ENCODE peak calls at places on chromosome 14, in four cellular contexts. One of them, this sample, is unnamed. For H3K4me1, the result is how much of the 10 kb centered on the place peaks cover.

GRCh38 chr14:67837011-67837624 is 17.5 kb downstream of the RAD51B start:
- DNase-seq in SK-N-SH: peak
- DNase-seq in HepG2: peak
- DNase-seq in K562: peak
- DNase-seq in this sample: peak

GRCh38 chr14:32011225-32011624 is 65.9 kb upstream of the ARHGAP5 start:
- DNase-seq in K562: no peak
- DNase-seq in HepG2: no peak
- DNase-seq in SK-N-SH: no peak
- DNase-seq in this sample: no peak

GRCh38 chr14:37384870-37385596 is 187.3 kb downstream of the MIPOL1 start:
- DNase-seq in SK-N-SH: no peak
- DNase-seq in K562: peak
- DNase-seq in HepG2: peak
- DNase-seq in this sample: no peak

GRCh38 chr14:65501328-65501727 is 88.8 kb downstream of the FUT8 start:
- DNase-seq in K562: no peak
- DNase-seq in HepG2: no peak
- DNase-seq in SK-N-SH: no peak
- DNase-seq in this sample: no peak

GRCh38 chr14:67311868-67312267 is 47.7 kb downstream of the ATP6V1D start:
- DNase-seq in SK-N-SH: no peak
- DNase-seq in K562: no peak
- DNase-seq in HepG2: peak
- DNase-seq in this sample: no peak

GRCh38 chr14:91164676-91165075 is 50.8 kb downstream of the DGLUCY start:
- DNase-seq in SK-N-SH: no peak
- DNase-seq in HepG2: no peak
- DNase-seq in K562: no peak
- DNase-seq in this sample: no peak

GRCh38 chr14:93926209-93926872 is 803 bp upstream of the FAM181A start:
- DNase-seq in SK-N-SH: no peak
- DNase-seq in K562: no peak
- DNase-seq in HepG2: peak
- DNase-seq in this sample: no peak

GRCh38 chr14:32524609-32525391 is 195.7 kb downstream of the AKAP6 start:
- DNase-seq in K562: no peak
- DNase-seq in SK-N-SH: no peak
- DNase-seq in HepG2: no peak
- DNase-seq in this sample: no peak

GRCh38 chr14:59254911-59255545 is 66.6 kb downstream of the DAAM1 start:
- DNase-seq in K562: no peak
- DNase-seq in SK-N-SH: peak
- DNase-seq in HepG2: no peak
- DNase-seq in this sample: no peak
- H3K4me1 ChIP-seq in K562: under half
- H3K4me1 ChIP-seq in SK-N-SH: under half
- H3K4me1 ChIP-seq in HepG2: under half
- H3K4me1 ChIP-seq in this sample: under half

GRCh38 chr14:51224551-51224950 is 15.5 kb upstream of the TMX1 start:
- DNase-seq in HepG2: no peak
- DNase-seq in SK-N-SH: no peak
- DNase-seq in K562: no peak
- DNase-seq in this sample: no peak

GRCh38 chr14:51216602-51217001 is 23.4 kb upstream of the TMX1 start:
- DNase-seq in HepG2: no peak
- DNase-seq in SK-N-SH: no peak
- DNase-seq in K562: no peak
- DNase-seq in this sample: no peak

GRCh38 chr14:51225751-51226150 is 14.3 kb upstream of the TMX1 start:
- DNase-seq in SK-N-SH: no peak
- DNase-seq in HepG2: no peak
- DNase-seq in K562: no peak
- DNase-seq in this sample: no peak

DNA sequence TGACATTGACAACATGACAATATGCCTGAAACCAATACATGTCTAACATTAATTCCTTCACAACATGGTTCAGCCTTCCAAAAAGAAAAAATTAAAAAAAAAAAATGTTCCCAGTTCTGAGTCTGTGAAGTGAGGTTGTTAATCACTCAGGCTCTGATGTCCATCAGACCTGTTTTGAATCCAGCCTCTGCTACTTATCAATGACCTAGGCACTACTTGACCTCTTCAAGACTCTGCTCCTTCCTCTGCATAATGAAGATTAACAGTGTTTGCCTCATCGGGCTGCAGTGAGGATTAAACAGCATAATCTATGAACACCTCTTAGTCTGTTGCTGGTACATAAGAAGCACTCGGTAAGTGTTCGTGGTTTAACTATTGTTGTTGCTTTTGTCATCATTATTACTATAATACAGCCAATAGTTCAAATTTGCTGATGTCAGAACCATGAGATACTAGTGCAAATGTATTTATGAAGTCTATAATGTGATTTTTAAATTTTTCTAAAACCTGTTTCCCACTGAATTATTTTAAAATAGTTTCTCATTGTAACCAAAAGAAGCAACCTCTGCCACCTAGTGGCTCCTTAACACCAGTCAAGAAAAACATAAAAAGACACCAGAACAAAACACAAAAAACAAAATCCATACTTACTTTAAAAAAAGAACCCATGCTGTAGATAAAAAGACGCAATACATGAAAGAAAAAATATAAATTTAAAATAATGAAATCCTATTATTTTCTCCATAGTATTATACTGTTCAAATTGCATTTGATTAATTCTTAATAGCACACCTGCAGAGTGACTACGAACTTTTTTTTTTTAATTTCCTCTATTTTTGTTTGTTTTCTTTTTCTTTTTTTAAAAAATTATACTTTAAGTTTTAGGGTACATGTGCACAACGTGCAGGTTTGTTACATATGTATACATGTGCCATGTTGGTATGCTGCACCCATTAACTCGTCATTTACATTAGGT is 20.3 kb upstream of the TMX1 start:
- DNase-seq in K562: peak
- DNase-seq in SK-N-SH: no peak
- DNase-seq in HepG2: peak
- DNase-seq in this sample: no peak
- TF ChIP-seq ELF1 in K562: no peak
- TF ChIP-seq ELF1 in SK-N-SH: no peak
- TF ChIP-seq ELF1 in HepG2: no peak
- TF ChIP-seq ELF1 in this sample: no peak

GRCh38 chr14:71442503-71442902 is 489.7 kb upstream of the RGS6 start:
- DNase-seq in SK-N-SH: no peak
- DNase-seq in K562: no peak
- DNase-seq in HepG2: no peak
- DNase-seq in this sample: no peak
- H3K4me1 ChIP-seq in SK-N-SH: under half
- H3K4me1 ChIP-seq in K562: under half
- H3K4me1 ChIP-seq in HepG2: under half
- H3K4me1 ChIP-seq in this sample: under half

DNA sequence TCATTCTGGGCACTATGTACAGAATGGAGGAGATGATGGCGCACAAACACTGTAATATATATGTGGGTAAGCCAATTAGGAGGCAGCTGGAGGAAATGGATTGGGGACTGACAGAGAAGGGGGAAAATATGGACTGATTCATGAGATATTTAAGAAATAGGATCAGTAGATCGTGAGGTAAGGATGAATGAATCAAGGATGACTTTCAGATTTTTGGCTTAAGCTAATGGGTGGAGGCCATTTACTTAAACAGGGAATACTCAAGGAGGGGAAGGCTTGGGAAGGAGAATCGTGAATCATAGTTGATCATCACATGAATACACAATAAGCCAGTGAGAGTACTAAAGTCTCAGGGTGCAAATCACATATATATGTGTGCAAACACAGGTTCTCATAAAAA is 11.2 kb upstream of the GNPNAT1 start:
- DNase-seq in HepG2: no peak
- DNase-seq in K562: no peak
- DNase-seq in SK-N-SH: no peak
- DNase-seq in this sample: no peak
- TF ChIP-seq ELF1 in HepG2: no peak
- TF ChIP-seq ELF1 in K562: no peak
- TF ChIP-seq ELF1 in SK-N-SH: no peak
- TF ChIP-seq ELF1 in this sample: no peak

GRCh38 chr14:102905116-102906108 is 17.1 kb upstream of the AMN start:
- DNase-seq in HepG2: no peak
- DNase-seq in SK-N-SH: no peak
- DNase-seq in K562: no peak
- DNase-seq in this sample: no peak
- H3K4me1 ChIP-seq in HepG2: under half
- H3K4me1 ChIP-seq in SK-N-SH: under half
- H3K4me1 ChIP-seq in K562: under half
- H3K4me1 ChIP-seq in this sample: under half